ENCODE peak calls at places on chromosomes 1 and 21, in five cellular contexts. H, G, D, Y and V are unnamed samples.

GRCh38 chr1:27392778-27393635 is 585 bp downstream of the GPR3 start:
- DNase-seq in H (no peak), G (no peak), D (no peak), Y (peak; percentile 63), V (no peak)

GRCh38 chr1:205088341-205088740 is 4.1 kb upstream of the TMEM81 start:
- DNase-seq in H (no peak), G (no peak), D (no peak), Y (no peak), V (no peak)

GRCh38 chr1:10851024-10852013 is 54.9 kb upstream of the CASZ1 start:
- DNase-seq in H (no peak), G (no peak), D (no peak), Y (no peak), V (no peak)

GRCh38 chr1:31577515-31578191 is 1.3 kb downstream of the TINAGL1 start:
- DNase-seq in H (no peak), G (no peak), D (no peak), Y (no peak), V (no peak)

GRCh38 chr1:48917901-48918603 is 141.4 kb upstream of the BEND5 start:
- DNase-seq in H (no peak), G (no peak), D (no peak), Y (no peak), V (no peak)

GRCh38 chr21:17523007-17523451 is 10.2 kb downstream of the CXADR start:
- DNase-seq in H (no peak), G (no peak), D (no peak), Y (no peak), V (no peak)

GRCh38 chr1:96843196-96843595 is 121.6 kb downstream of the PTBP2 start:
- DNase-seq in H (no peak), G (no peak), D (no peak), Y (no peak), V (no peak)

GRCh38 chr1:225710804-225711203 is 57.9 kb upstream of the ENAH start:
- DNase-seq in H (no peak), G (no peak), D (no peak), Y (no peak), V (no peak)

GRCh38 chr1:151568626-151569088 is 28.5 kb downstream of the TUFT1 start:
- DNase-seq in H (no peak), G (no peak), D (no peak), Y (peak; percentile 33), V (no peak)